ENCODE peak calls at places on chromosomes 16 and 17, in four cellular contexts. N is left lung, T is heart right ventricle, Z is uterus. K is an unnamed sample. For H3K4me1, the result is how much of the 10 kb centered on the place peaks cover.

GRCh38 chr17:7834554-7834890 is 505 bp downstream of the KDM6B start:
- DNase-seq in N (peak), T (peak), Z (peak), K (peak)

GRCh38 chr16:73217654-73218053 is 169.7 kb upstream of the ZFHX3 start:
- DNase-seq in N (no peak), T (no peak), Z (no peak), K (no peak)

GRCh38 chr16:87000007-87000406 is 317.2 kb downstream of the C16orf95 start:
- DNase-seq in N (no peak), T (no peak), Z (no peak), K (no peak)

GRCh38 chr17:47736501-47737211 is 3.6 kb downstream of the TBX21 start:
- DNase-seq in N (no peak), T (no peak), Z (no peak), K (peak)

GRCh38 chr17:47806913-47807255 is 14.7 kb downstream of the OSBPL7 start:
- DNase-seq in N (no peak), T (no peak), Z (no peak), K (no peak)

GRCh38 chr16:35510701-35511100 is 2051.3 kb downstream of the TP53TG3F start:
- DNase-seq in N (no peak), T (no peak), Z (no peak), K (no peak)

GRCh38 chr16:65916995-65917394 is 449.5 kb upstream of the CDH5 start:
- DNase-seq in N (no peak), T (no peak), Z (no peak), K (no peak)

GRCh38 chr17:36082062-36082461 is 7.9 kb downstream of the CCL3 start:
- DNase-seq in N (no peak), T (no peak), Z (no peak), K (no peak)

GRCh38 chr17:14557482-14557881 is 256.6 kb downstream of the HS3ST3B1 start:
- DNase-seq in N (no peak), T (no peak), Z (no peak), K (no peak)

GRCh38 chr16:85517780-85518179 is 95.3 kb upstream of the GSE1 start:
- DNase-seq in N (peak), T (no peak), Z (no peak), K (no peak)
- H3K4me1 ChIP-seq in N (half or more), T (under half), Z (under half), K (under half)

GRCh38 chr16:3087243-3087791 is 11.8 kb downstream of the ZSCAN10 start:
- DNase-seq in N (no peak), T (peak), Z (no peak), K (no peak)
- TF ChIP-seq CTCF in N (peak), T (peak), Z (no peak), K (no peak)

DNA sequence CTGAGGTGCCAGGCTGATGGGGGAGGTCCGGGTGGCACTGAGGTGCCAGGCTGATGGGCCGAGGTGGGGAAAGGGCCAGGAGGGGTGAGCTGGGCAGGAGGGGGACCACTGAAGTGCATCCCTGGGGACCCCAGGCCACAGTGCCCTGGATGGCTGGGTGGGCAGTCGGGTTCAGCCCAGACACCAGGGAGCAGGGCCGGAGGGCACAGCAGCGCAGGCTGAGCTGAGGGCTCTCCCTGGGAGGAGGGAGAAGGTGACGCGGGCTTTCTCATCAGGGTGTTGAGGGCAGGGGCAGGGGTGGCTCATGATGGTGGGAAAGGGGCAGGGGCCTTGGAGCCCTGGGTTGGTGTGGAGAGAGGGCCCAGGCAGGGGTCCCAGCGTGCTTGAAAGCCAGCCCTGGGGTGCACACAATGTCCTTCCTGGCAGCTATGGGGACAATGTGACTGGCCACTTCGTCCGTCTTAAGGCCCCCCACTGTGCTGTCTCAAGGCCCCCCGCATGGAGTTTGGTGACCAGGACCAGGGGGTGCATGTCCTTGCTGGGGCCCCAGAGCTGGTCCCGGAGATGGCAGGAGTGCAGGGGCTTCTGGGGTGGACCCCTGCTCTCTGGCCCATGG is 16.0 kb downstream of the CD7 start:
- DNase-seq in N (peak), T (no peak), Z (no peak), K (no peak)
- H3K27ac ChIP-seq in N (no peak), T (no peak), Z (no peak), K (no peak)

GRCh38 chr16:3949287-3949686 is 68.8 kb upstream of the CREBBP start:
- DNase-seq in N (no peak), T (peak), Z (no peak), K (no peak)
- H3K4me1 ChIP-seq in N (under half), T (under half), Z (under half), K (under half)

GRCh38 chr17:75854881-75855309 is 240 bp downstream of the WBP2 start:
- DNase-seq in N (peak), T (no peak), Z (no peak), K (no peak)
- TF ChIP-seq CTCF in N (no peak), T (no peak), Z (peak), K (peak)